ENCODE peak calls at places on chromosomes 6 and 20, in seven cellular contexts. J is uterus, P is adrenal gland, M is H1, U is A549, H is Peyer's patch, K is ovary. D is an unnamed sample.

GRCh38 chr20:36802326-36803223 is 29.0 kb upstream of the DSN1 start:
- DNase-seq in J (no peak), P (peak), M (no peak), U (peak), H (no peak), K (no peak), D (no peak)

GRCh38 chr6:108541843-108542795 is 18.6 kb upstream of the FOXO3 start:
- DNase-seq in J (peak), P (peak), M (peak), U (peak), H (peak), K (peak), D (peak)

GRCh38 chr6:57172136-57173055 is at the start of gene BAG2:
- DNase-seq in J (peak), P (peak), M (peak), U (peak), H (peak), K (peak), D (peak)

GRCh38 chr6:134097114-134097707 is 44.8 kb upstream of the SLC2A12 start:
- DNase-seq in J (peak), P (peak), M (peak), U (peak), H (peak), K (peak), D (peak)

GRCh38 chr20:36573798-36574277 is 441 bp downstream of the TGIF2 start:
- DNase-seq in J (peak), P (peak), M (no peak), U (no peak), H (peak), K (peak), D (no peak)

GRCh38 chr6:129863664-129864063 is 2.5 kb upstream of the TMEM244 start:
- DNase-seq in J (no peak), P (no peak), M (no peak), U (no peak), H (no peak), K (no peak), D (peak)

GRCh38 chr6:85672050-85672449 is 29.4 kb upstream of the SYNCRIP start:
- DNase-seq in J (no peak), P (no peak), M (no peak), U (no peak), H (no peak), K (no peak), D (no peak)

GRCh38 chr20:32893878-32894483 is 35.3 kb downstream of the EFCAB8 start:
- DNase-seq in J (no peak), P (peak), M (peak), U (peak), H (no peak), K (no peak), D (no peak)

GRCh38 chr20:47675190-47676142 is 109.8 kb downstream of the SULF2 start:
- DNase-seq in J (no peak), P (no peak), M (no peak), U (no peak), H (no peak), K (no peak), D (no peak)

GRCh38 chr6:4819706-4820283 is 43.6 kb downstream of the CDYL start:
- DNase-seq in J (no peak), P (no peak), M (no peak), U (no peak), H (no peak), K (no peak), D (no peak)

GRCh38 chr6:35089216-35089934 is 51.8 kb downstream of the TCP11 start:
- DNase-seq in J (no peak), P (no peak), M (no peak), U (no peak), H (peak), K (no peak), D (no peak)

GRCh38 chr6:20084411-20084810 is 127.9 kb downstream of the MBOAT1 start:
- DNase-seq in J (no peak), P (no peak), M (no peak), U (no peak), H (no peak), K (no peak), D (no peak)

GRCh38 chr6:2748183-2748582 is 2.5 kb downstream of the MYLK4 start:
- DNase-seq in J (no peak), P (no peak), M (no peak), U (no peak), H (no peak), K (no peak), D (no peak)

GRCh38 chr6:4598384-4598783 is 177.8 kb upstream of the CDYL start:
- DNase-seq in J (no peak), P (no peak), M (no peak), U (no peak), H (no peak), K (no peak), D (no peak)

GRCh38 chr6:128238248-128238647 is 282.2 kb downstream of the PTPRK start:
- DNase-seq in J (no peak), P (no peak), M (no peak), U (no peak), H (no peak), K (no peak), D (no peak)

GRCh38 chr20:38649275-38649891 is 47.8 kb downstream of the ARHGAP40 start:
- DNase-seq in J (no peak), P (peak), M (peak), U (peak), H (no peak), K (no peak), D (no peak)

DNA sequence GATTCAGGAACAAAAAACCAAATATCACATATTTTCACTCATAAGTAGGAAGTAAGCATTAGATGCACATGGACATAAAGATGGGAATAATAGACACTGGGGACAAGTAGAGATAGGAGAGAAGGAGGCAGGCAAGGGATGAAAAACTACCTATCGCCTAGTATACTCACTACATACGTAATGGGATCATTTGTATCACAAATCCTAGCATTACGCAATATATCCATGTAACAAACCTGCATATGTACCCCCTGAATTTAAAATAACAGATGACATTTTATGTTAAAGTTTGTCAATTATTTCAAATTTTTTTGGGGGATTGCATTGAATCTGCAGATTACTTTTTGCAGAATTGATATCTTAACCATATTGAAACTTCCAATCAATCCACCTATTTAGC is 660.5 kb upstream of the MAN1A1 start:
- DNase-seq in J (no peak), P (no peak), M (no peak), U (no peak), H (no peak), K (no peak), D (no peak)
- TF ChIP-seq POLR2A in J (no peak), P (no peak), M (no peak), U (no peak), H (no peak), K (no peak), D (no peak)

GRCh38 chr6:39948156-39948850 is 14.0 kb upstream of the MOCS1 start:
- DNase-seq in J (no peak), P (no peak), M (no peak), U (no peak), H (no peak), K (no peak), D (no peak)
- TF ChIP-seq POLR2A in J (no peak), P (no peak), M (no peak), U (no peak), H (no peak), K (no peak), D (no peak)

GRCh38 chr6:27811383-27811782 is 100.8 kb downstream of the OR2B2 start:
- DNase-seq in J (no peak), P (no peak), M (no peak), U (no peak), H (no peak), K (no peak), D (no peak)

GRCh38 chr6:27810768-27811298 is 101.4 kb downstream of the OR2B2 start:
- DNase-seq in J (no peak), P (no peak), M (peak), U (no peak), H (no peak), K (no peak), D (no peak)

GRCh38 chr6:27812078-27812804 is 100.0 kb downstream of the OR2B2 start:
- DNase-seq in J (no peak), P (no peak), M (no peak), U (no peak), H (no peak), K (no peak), D (no peak)

GRCh38 chr6:27809067-27809938 is 102.9 kb downstream of the OR2B2 start:
- DNase-seq in J (no peak), P (no peak), M (no peak), U (no peak), H (no peak), K (no peak), D (no peak)

DNA sequence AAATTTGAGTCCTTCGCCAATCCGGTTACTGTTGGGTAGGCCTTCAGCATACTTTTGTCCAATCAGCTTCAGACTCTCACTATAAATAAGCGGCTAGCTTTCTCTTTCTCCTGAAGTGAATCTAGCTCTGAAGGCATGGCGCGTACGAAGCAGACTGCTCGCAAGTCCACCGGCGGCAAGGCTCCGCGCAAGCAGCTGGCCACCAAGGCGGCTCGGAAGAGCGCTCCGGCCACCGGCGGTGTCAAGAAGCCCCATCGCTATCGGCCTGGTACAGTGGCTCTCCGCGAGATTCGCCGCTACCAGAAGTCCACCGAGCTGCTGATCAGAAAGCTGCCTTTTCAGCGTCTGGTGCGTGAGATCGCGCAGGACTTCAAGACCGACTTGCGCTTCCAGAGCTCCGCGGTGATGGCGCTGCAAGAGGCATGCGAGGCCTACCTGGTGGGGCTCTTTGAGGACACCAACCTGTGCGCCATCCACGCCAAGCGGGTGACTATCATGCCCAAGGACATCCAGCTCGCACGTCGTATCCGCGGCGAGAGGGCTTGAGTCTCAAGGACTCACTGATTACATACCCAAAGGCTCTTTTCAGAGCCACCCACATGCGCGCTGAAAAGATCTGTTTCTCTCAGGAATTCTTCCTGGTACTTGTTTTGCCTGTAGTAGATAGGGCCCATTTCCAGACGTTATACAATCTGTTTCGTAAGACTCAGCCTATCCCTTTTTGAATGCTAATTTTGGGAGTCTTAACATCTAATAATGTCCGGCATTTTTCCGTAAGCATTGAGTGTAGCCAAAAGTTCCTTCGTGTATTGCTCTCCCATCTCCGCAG is 102.0 kb downstream of the OR2B2 start:
- DNase-seq in J (peak), P (peak), M (peak), U (peak), H (peak), K (peak), D (peak)
- TF ChIP-seq POLR2A in J (peak), P (peak), M (peak), U (peak), H (peak), K (peak), D (peak)

GRCh38 chr6:144064402-144064830 is 31.0 kb downstream of the SF3B5 start:
- DNase-seq in J (no peak), P (peak), M (peak), U (no peak), H (peak), K (no peak), D (no peak)
- TF ChIP-seq POLR2A in J (no peak), P (no peak), M (no peak), U (no peak), H (no peak), K (no peak), D (no peak)

D was measured in HCT116.